ENCODE peak calls at places on chromosomes 1 and 21, in five cellular contexts. E is tibial nerve, S is mammary epithelial cell, T is adrenal gland, D is fibroblast of lung. J is an unnamed sample.

GRCh38 chr1:83807792-83808191 is 191.1 kb downstream of the TTLL7 start:
- DNase-seq in E (no peak), S (no peak), T (no peak), D (no peak), J (no peak)

GRCh38 chr1:116806245-116806644 is 52.0 kb downstream of the CD2 start:
- DNase-seq in E (no peak), S (no peak), T (no peak), D (no peak), J (peak; percentile 44)

GRCh38 chr1:118247593-118247992 is 62.6 kb upstream of the SPAG17 start:
- DNase-seq in E (no peak), S (peak; percentile 23), T (no peak), D (peak; percentile 4), J (no peak)

GRCh38 chr1:198656500-198656932 is 17.7 kb downstream of the PTPRC start:
- DNase-seq in E (peak; percentile 37), S (peak; percentile 21), T (peak; percentile 31), D (no peak), J (peak; percentile 96)

GRCh38 chr1:33182452-33182851 is 609 bp upstream of the TRIM62 start:
- DNase-seq in E (peak; percentile 56), S (peak; percentile 23), T (no peak), D (peak; percentile 72), J (no peak)

GRCh38 chr1:32870615-32871363 is at the start of gene FNDC5:
- DNase-seq in E (no peak), S (no peak), T (no peak), D (peak; percentile 21), J (no peak)

GRCh38 chr1:229887043-229887822 is 179.8 kb upstream of the GALNT2 start:
- DNase-seq in E (peak; percentile 3), S (peak; percentile 97), T (no peak), D (peak; percentile 10), J (no peak)

GRCh38 chr1:28893403-28894102 is 20.8 kb upstream of the EPB41 start:
- DNase-seq in E (no peak), S (no peak), T (no peak), D (peak; percentile 14), J (no peak)

GRCh38 chr1:20729155-20729931 is 3.2 kb downstream of the SH2D5 start:
- DNase-seq in E (no peak), S (no peak), T (no peak), D (no peak), J (no peak)

GRCh38 chr1:1517973-1518620 is 6.1 kb downstream of the ATAD3A start:
- DNase-seq in E (no peak), S (no peak), T (no peak), D (no peak), J (no peak)

GRCh38 chr21:38272215-38272614 is 15.4 kb downstream of the KCNJ15 start:
- DNase-seq in E (no peak), S (peak; percentile 65), T (no peak), D (no peak), J (no peak)

GRCh38 chr1:201540846-201541735 is 2.2 kb downstream of the NAV1 start:
- DNase-seq in E (no peak), S (no peak), T (no peak), D (no peak), J (no peak)

GRCh38 chr1:39195166-39196111 is 9.1 kb upstream of the MACF1 start:
- DNase-seq in E (no peak), S (no peak), T (no peak), D (peak; percentile 87), J (peak; percentile 63)

GRCh38 chr21:14900611-14901010 is 164.2 kb downstream of the NRIP1 start:
- DNase-seq in E (no peak), S (peak; percentile 58), T (no peak), D (peak; percentile 78), J (no peak)

GRCh38 chr1:61051455-61052392 is 30.6 kb upstream of the NFIA start:
- DNase-seq in E (peak; percentile 22), S (no peak), T (peak; percentile 33), D (no peak), J (no peak)

GRCh38 chr1:56024155-56024554 is 555.2 kb downstream of the PLPP3 start:
- DNase-seq in E (no peak), S (peak; percentile 25), T (no peak), D (no peak), J (no peak)

GRCh38 chr1:36408479-36408878 is 10.8 kb upstream of the LSM10 start:
- DNase-seq in E (no peak), S (peak; percentile 27), T (peak; percentile 53), D (peak; percentile 73), J (no peak)

GRCh38 chr1:240294566-240294965 is 202.9 kb downstream of the FMN2 start:
- DNase-seq in E (no peak), S (no peak), T (no peak), D (peak; percentile 47), J (no peak)

GRCh38 chr1:118210723-118211110 is 25.7 kb upstream of the SPAG17 start:
- DNase-seq in E (no peak), S (peak; percentile 39), T (no peak), D (peak; percentile 2), J (no peak)

GRCh38 chr1:204261746-204262505 is 48.1 kb upstream of the GOLT1A start:
- DNase-seq in E (no peak), S (peak; percentile 29), T (no peak), D (peak; percentile 77), J (no peak)

GRCh38 chr1:160709715-160710114 is 1.9 kb downstream of the CD48 start:
- DNase-seq in E (no peak), S (no peak), T (no peak), D (no peak), J (no peak)

GRCh38 chr1:85599638-85600037 is 19.1 kb downstream of the CCN1 start:
- DNase-seq in E (no peak), S (no peak), T (no peak), D (no peak), J (no peak)

GRCh38 chr1:30324251-30325084 is 398.9 kb downstream of the MATN1 start:
- DNase-seq in E (no peak), S (no peak), T (no peak), D (no peak), J (no peak)

GRCh38 chr1:79554620-79555160 is 548.2 kb upstream of the ADGRL4 start:
- DNase-seq in E (no peak), S (peak; percentile 29), T (no peak), D (peak; percentile 15), J (no peak)

GRCh38 chr1:204711103-204711946 is 25.8 kb upstream of the LRRN2 start:
- DNase-seq in E (no peak), S (no peak), T (no peak), D (no peak), J (no peak)

GRCh38 chr1:165537351-165538107 is 6.3 kb upstream of the LRRC52 start:
- DNase-seq in E (no peak), S (no peak), T (no peak), D (no peak), J (no peak)

GRCh38 chr1:157307491-157307890 is 169.3 kb upstream of the ETV3 start:
- DNase-seq in E (no peak), S (no peak), T (no peak), D (no peak), J (no peak)

GRCh38 chr1:218971166-218971565 is 202.5 kb upstream of the LYPLAL1 start:
- DNase-seq in E (no peak), S (no peak), T (no peak), D (no peak), J (no peak)

GRCh38 chr1:56496158-56496557 is 83.2 kb downstream of the PLPP3 start:
- DNase-seq in E (no peak), S (no peak), T (no peak), D (no peak), J (no peak)

GRCh38 chr1:37476460-37477197 is 2.2 kb downstream of the ZC3H12A start:
- DNase-seq in E (peak; percentile 65), S (peak; percentile 92), T (peak; percentile 89), D (peak; percentile 86), J (no peak)

GRCh38 chr1:109723351-109723750 is 11.3 kb downstream of the GSTM5 start:
- DNase-seq in E (no peak), S (no peak), T (no peak), D (peak; percentile 27), J (no peak)

GRCh38 chr1:15414450-15414823 is 4.7 kb downstream of the EFHD2 start:
- DNase-seq in E (no peak), S (no peak), T (no peak), D (no peak), J (no peak)
- H3K4me1 ChIP-seq in E (peaks cover 78% of the 10 kb centered on the region), S (peaks cover 46% of the 10 kb centered on the region), T (peaks cover 34% of the 10 kb centered on the region), D (peaks cover 24% of the 10 kb centered on the region), J (peaks cover 65% of the 10 kb centered on the region)

GRCh38 chr1:241749041-241749798 is 97.1 kb downstream of the WDR64 start:
- DNase-seq in E (no peak), S (peak; percentile 48), T (no peak), D (peak; percentile 44), J (no peak)
- H3K4me3 ChIP-seq in E (no peak overlapping the region), S (peak overlapping the region; percentile 56), T (peak overlapping the region; percentile 42), D (no peak overlapping the region), J (no peak overlapping the region)

DNA sequence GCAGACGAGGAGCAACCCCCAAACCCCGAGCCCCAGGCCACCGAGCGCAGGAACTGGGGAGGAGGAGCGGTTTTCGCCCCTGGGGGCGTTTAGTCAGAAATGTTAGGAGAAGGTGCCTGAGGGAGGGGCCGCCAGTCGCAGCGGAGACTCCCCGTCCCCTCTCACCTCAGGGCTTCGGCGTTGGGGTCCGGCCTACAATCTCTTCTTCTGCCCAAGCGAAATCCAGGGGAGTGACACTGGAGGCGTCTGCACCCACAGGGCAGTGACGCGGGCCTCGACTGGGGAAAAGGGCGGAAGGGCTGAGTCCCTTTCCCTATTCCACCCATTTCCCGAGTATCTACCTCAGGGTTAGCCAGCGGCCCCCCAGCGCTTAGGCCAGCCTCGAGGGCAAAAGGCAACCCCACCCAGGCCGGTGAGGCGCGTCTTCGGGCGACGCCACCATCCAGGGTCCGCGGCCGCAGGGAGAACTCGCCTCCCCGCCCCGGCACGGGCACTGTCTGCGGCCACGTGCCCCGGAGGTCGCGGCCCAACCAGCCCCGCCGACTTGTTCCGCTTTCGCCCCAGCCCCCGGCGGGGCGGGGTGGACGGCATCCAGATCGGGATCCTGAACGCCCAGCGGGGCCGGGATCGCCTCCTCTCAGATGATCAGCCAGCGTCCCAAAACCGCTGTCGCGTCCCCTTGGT is 118.7 kb upstream of the BARHL2 start:
- DNase-seq in E (no peak), S (no peak), T (peak; percentile 22), D (no peak), J (no peak)
- H3K27ac ChIP-seq in E (no peak overlapping the region), S (no peak overlapping the region), T (no peak overlapping the region), D (no peak overlapping the region), J (no peak overlapping the region)

DNA sequence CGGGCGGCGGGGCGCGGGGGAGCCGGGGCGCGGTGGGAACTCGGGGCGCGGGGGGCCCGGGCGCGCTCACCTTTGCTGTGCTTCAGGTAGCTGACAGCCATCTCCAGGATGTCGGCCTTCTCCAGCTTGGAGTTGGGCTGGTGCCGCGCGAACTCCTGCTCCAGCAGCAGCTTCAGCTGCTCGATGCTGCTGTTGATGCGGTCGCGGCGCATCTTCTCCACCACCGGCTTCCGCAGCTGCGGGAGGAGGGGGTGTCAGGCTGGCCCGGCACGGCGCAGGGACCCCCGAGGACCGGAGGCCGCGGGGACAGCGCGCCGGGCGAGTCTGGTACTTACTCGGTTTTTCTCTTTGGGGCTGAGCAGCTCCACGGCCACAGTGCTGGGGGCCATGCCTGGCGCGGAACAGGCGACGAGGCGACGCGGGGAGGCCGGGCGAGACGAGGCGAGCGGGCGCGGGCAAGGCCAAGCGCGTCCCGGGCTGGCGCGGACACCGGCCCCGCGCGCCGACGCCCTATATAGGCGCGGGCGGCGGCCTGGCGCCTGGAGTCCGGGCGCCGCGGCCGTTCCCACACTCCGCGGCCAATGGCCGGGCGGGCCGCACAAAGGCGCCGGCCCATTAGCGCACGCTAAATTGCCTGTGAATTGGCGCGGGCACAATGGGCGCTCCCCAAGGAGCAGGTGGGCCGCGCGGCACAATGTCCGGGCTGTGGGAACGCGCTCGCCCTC is at the start of gene HES5:
- DNase-seq in E (no peak), S (no peak), T (no peak), D (no peak), J (no peak)
- H3K4me1 ChIP-seq in E (peaks cover 59% of the 10 kb centered on the region), S (peaks cover 71% of the 10 kb centered on the region), T (peaks cover 21% of the 10 kb centered on the region), D (peaks cover 5% of the 10 kb centered on the region), J (peaks cover 22% of the 10 kb centered on the region)

J was measured in naive thymus-derived CD4-positive, alpha-beta T cell.